ENCODE peak calls at places on chromosomes 2 and 18, in nine cellular contexts. One of them, this sample, is unnamed. For H3K9me3, the result is how much of the 10 kb centered on the place peaks cover.

GRCh38 chr18:63082661-63083531 is 236.7 kb downstream of the BCL2 start:
- DNase-seq in ovary: no peak
- DNase-seq in right lobe of liver: no peak
- DNase-seq in body of pancreas: no peak
- DNase-seq in CD4-positive, alpha-beta memory T cell: no peak
- DNase-seq in fibroblast of lung: peak
- DNase-seq in prostate gland: no peak
- DNase-seq in keratinocyte: no peak
- DNase-seq in gastrocnemius medialis: no peak
- DNase-seq in this sample: no peak

GRCh38 chr2:70331012-70331411 is 29.1 kb upstream of the FAM136A start:
- DNase-seq in ovary: no peak
- DNase-seq in right lobe of liver: no peak
- DNase-seq in body of pancreas: no peak
- DNase-seq in CD4-positive, alpha-beta memory T cell: no peak
- DNase-seq in fibroblast of lung: no peak
- DNase-seq in prostate gland: no peak
- DNase-seq in keratinocyte: no peak
- DNase-seq in gastrocnemius medialis: no peak
- DNase-seq in this sample: no peak

GRCh38 chr18:22342625-22343024 is 75.1 kb downstream of the CTAGE1 start:
- DNase-seq in ovary: no peak
- DNase-seq in right lobe of liver: no peak
- DNase-seq in body of pancreas: peak
- DNase-seq in CD4-positive, alpha-beta memory T cell: no peak
- DNase-seq in fibroblast of lung: peak
- DNase-seq in prostate gland: no peak
- DNase-seq in keratinocyte: peak
- DNase-seq in gastrocnemius medialis: no peak
- DNase-seq in this sample: no peak

GRCh38 chr2:105287692-105288091 is 41.8 kb downstream of the TGFBRAP1 start:
- DNase-seq in ovary: no peak
- DNase-seq in right lobe of liver: no peak
- DNase-seq in body of pancreas: peak
- DNase-seq in CD4-positive, alpha-beta memory T cell: peak
- DNase-seq in fibroblast of lung: peak
- DNase-seq in prostate gland: no peak
- DNase-seq in keratinocyte: no peak
- DNase-seq in gastrocnemius medialis: no peak
- DNase-seq in this sample: no peak

GRCh38 chr2:38239452-38239851 is 137.6 kb downstream of the ATL2 start:
- DNase-seq in ovary: no peak
- DNase-seq in right lobe of liver: no peak
- DNase-seq in body of pancreas: no peak
- DNase-seq in CD4-positive, alpha-beta memory T cell: no peak
- DNase-seq in fibroblast of lung: no peak
- DNase-seq in prostate gland: peak
- DNase-seq in keratinocyte: peak
- DNase-seq in gastrocnemius medialis: no peak
- DNase-seq in this sample: no peak

GRCh38 chr2:126656311-126657145 is 570 bp downstream of the GYPC start:
- DNase-seq in ovary: peak
- DNase-seq in right lobe of liver: no peak
- DNase-seq in body of pancreas: peak
- DNase-seq in CD4-positive, alpha-beta memory T cell: peak
- DNase-seq in fibroblast of lung: peak
- DNase-seq in prostate gland: no peak
- DNase-seq in keratinocyte: no peak
- DNase-seq in gastrocnemius medialis: no peak
- DNase-seq in this sample: no peak

GRCh38 chr2:200681731-200682130 is 95.9 kb downstream of the AOX1 start:
- DNase-seq in ovary: no peak
- DNase-seq in right lobe of liver: no peak
- DNase-seq in body of pancreas: no peak
- DNase-seq in CD4-positive, alpha-beta memory T cell: no peak
- DNase-seq in fibroblast of lung: peak
- DNase-seq in prostate gland: no peak
- DNase-seq in keratinocyte: no peak
- DNase-seq in gastrocnemius medialis: no peak
- DNase-seq in this sample: no peak

GRCh38 chr2:58967736-58968135 is 726.6 kb upstream of the FANCL start:
- DNase-seq in ovary: no peak
- DNase-seq in right lobe of liver: no peak
- DNase-seq in body of pancreas: peak
- DNase-seq in CD4-positive, alpha-beta memory T cell: no peak
- DNase-seq in fibroblast of lung: peak
- DNase-seq in prostate gland: no peak
- DNase-seq in keratinocyte: no peak
- DNase-seq in gastrocnemius medialis: no peak
- DNase-seq in this sample: no peak

GRCh38 chr2:232310189-232310588 is 68.4 kb upstream of the ALPP start:
- DNase-seq in ovary: no peak
- DNase-seq in right lobe of liver: no peak
- DNase-seq in body of pancreas: no peak
- DNase-seq in CD4-positive, alpha-beta memory T cell: no peak
- DNase-seq in fibroblast of lung: no peak
- DNase-seq in prostate gland: no peak
- DNase-seq in keratinocyte: no peak
- DNase-seq in gastrocnemius medialis: no peak
- DNase-seq in this sample: no peak

GRCh38 chr18:46883180-46883579 is 34.1 kb downstream of the PIAS2 start:
- DNase-seq in ovary: no peak
- DNase-seq in right lobe of liver: no peak
- DNase-seq in body of pancreas: no peak
- DNase-seq in CD4-positive, alpha-beta memory T cell: no peak
- DNase-seq in fibroblast of lung: no peak
- DNase-seq in prostate gland: no peak
- DNase-seq in keratinocyte: no peak
- DNase-seq in gastrocnemius medialis: no peak
- DNase-seq in this sample: no peak

GRCh38 chr18:46877329-46877987 is 39.8 kb downstream of the PIAS2 start:
- DNase-seq in ovary: no peak
- DNase-seq in right lobe of liver: no peak
- DNase-seq in body of pancreas: no peak
- DNase-seq in CD4-positive, alpha-beta memory T cell: no peak
- DNase-seq in fibroblast of lung: no peak
- DNase-seq in prostate gland: peak
- DNase-seq in keratinocyte: no peak
- DNase-seq in gastrocnemius medialis: no peak
- DNase-seq in this sample: no peak
- H3K9me3 ChIP-seq in ovary: under half
- H3K9me3 ChIP-seq in right lobe of liver: under half
- H3K9me3 ChIP-seq in body of pancreas: under half
- H3K9me3 ChIP-seq in CD4-positive, alpha-beta memory T cell: under half
- H3K9me3 ChIP-seq in fibroblast of lung: under half
- H3K9me3 ChIP-seq in prostate gland: under half
- H3K9me3 ChIP-seq in keratinocyte: under half
- H3K9me3 ChIP-seq in gastrocnemius medialis: under half
- H3K9me3 ChIP-seq in this sample: under half

GRCh38 chr2:2568411-2568810 is 237.3 kb upstream of the MYT1L start:
- DNase-seq in ovary: no peak
- DNase-seq in right lobe of liver: no peak
- DNase-seq in body of pancreas: no peak
- DNase-seq in CD4-positive, alpha-beta memory T cell: no peak
- DNase-seq in fibroblast of lung: no peak
- DNase-seq in prostate gland: no peak
- DNase-seq in keratinocyte: no peak
- DNase-seq in gastrocnemius medialis: no peak
- DNase-seq in this sample: no peak

GRCh38 chr2:2564300-2565085 is 233.4 kb upstream of the MYT1L start:
- DNase-seq in ovary: no peak
- DNase-seq in right lobe of liver: no peak
- DNase-seq in body of pancreas: no peak
- DNase-seq in CD4-positive, alpha-beta memory T cell: no peak
- DNase-seq in fibroblast of lung: no peak
- DNase-seq in prostate gland: no peak
- DNase-seq in keratinocyte: no peak
- DNase-seq in gastrocnemius medialis: no peak
- DNase-seq in this sample: no peak

GRCh38 chr2:2567776-2568175 is 236.7 kb upstream of the MYT1L start:
- DNase-seq in ovary: no peak
- DNase-seq in right lobe of liver: no peak
- DNase-seq in body of pancreas: no peak
- DNase-seq in CD4-positive, alpha-beta memory T cell: no peak
- DNase-seq in fibroblast of lung: no peak
- DNase-seq in prostate gland: no peak
- DNase-seq in keratinocyte: no peak
- DNase-seq in gastrocnemius medialis: no peak
- DNase-seq in this sample: no peak

GRCh38 chr2:2565671-2566070 is 234.6 kb upstream of the MYT1L start:
- DNase-seq in ovary: no peak
- DNase-seq in right lobe of liver: no peak
- DNase-seq in body of pancreas: no peak
- DNase-seq in CD4-positive, alpha-beta memory T cell: no peak
- DNase-seq in fibroblast of lung: no peak
- DNase-seq in prostate gland: no peak
- DNase-seq in keratinocyte: no peak
- DNase-seq in gastrocnemius medialis: no peak
- DNase-seq in this sample: no peak

DNA sequence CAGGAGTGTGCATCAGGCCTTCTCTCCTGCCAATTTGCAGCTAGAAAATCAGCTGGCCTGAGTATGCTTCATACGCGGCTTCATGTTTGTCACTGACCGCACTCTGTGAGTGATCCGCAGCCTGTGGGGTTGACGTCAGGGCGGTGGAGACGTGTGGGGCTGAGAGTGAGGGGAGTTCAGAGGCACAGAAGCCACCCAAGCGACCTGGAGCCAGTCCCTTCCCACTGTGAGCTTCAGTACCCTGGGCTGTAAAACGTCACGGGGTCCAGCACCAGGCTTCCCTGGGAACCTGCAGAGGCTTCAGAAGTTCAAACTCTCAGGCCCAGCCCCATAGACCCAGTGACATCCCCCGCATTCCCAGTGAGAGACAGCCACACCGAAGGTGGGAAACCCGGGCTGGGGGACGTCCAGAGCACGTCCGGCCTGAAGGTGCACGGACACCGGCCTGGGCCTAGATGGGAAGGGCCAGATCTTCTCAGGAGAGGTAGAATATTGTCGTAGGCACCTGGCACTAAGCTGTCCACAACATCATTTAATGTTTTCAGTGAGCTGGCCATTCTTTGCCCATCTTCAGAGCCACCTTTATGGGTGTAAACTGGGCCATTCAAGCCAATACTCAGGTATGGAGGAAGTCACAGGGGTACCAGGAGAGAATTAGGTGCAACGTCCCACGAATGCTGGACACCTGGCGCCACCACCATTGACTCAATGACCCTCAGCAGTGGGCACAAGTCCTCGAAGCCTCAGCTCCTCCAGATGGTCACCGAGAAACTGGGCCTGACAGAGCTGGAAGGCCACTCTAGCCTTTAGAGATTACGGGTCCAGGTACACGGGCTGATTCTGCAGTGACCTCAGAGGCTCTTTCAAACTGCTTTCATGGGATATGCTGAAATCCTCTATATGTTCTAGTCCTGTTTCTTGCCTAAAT is 235.6 kb upstream of the MYT1L start:
- DNase-seq in ovary: no peak
- DNase-seq in right lobe of liver: no peak
- DNase-seq in body of pancreas: no peak
- DNase-seq in CD4-positive, alpha-beta memory T cell: no peak
- DNase-seq in fibroblast of lung: no peak
- DNase-seq in prostate gland: no peak
- DNase-seq in keratinocyte: no peak
- DNase-seq in gastrocnemius medialis: no peak
- DNase-seq in this sample: no peak
- H3K9me3 ChIP-seq in ovary: under half
- H3K9me3 ChIP-seq in right lobe of liver: under half
- H3K9me3 ChIP-seq in body of pancreas: under half
- H3K9me3 ChIP-seq in CD4-positive, alpha-beta memory T cell: under half
- H3K9me3 ChIP-seq in fibroblast of lung: under half
- H3K9me3 ChIP-seq in prostate gland: under half
- H3K9me3 ChIP-seq in keratinocyte: under half
- H3K9me3 ChIP-seq in gastrocnemius medialis: under half
- H3K9me3 ChIP-seq in this sample: under half

GRCh38 chr18:13281406-13281805 is 62.8 kb downstream of the LDLRAD4 start:
- DNase-seq in ovary: no peak
- DNase-seq in right lobe of liver: peak
- DNase-seq in body of pancreas: no peak
- DNase-seq in CD4-positive, alpha-beta memory T cell: no peak
- DNase-seq in fibroblast of lung: no peak
- DNase-seq in prostate gland: no peak
- DNase-seq in keratinocyte: no peak
- DNase-seq in gastrocnemius medialis: no peak
- DNase-seq in this sample: no peak
- H3K9me3 ChIP-seq in ovary: under half
- H3K9me3 ChIP-seq in right lobe of liver: under half
- H3K9me3 ChIP-seq in body of pancreas: under half
- H3K9me3 ChIP-seq in CD4-positive, alpha-beta memory T cell: under half
- H3K9me3 ChIP-seq in fibroblast of lung: under half
- H3K9me3 ChIP-seq in prostate gland: under half
- H3K9me3 ChIP-seq in keratinocyte: under half
- H3K9me3 ChIP-seq in gastrocnemius medialis: under half
- H3K9me3 ChIP-seq in this sample: under half

GRCh38 chr2:240528406-240529040 is 29.3 kb downstream of the ANKMY1 start:
- DNase-seq in ovary: no peak
- DNase-seq in right lobe of liver: no peak
- DNase-seq in body of pancreas: no peak
- DNase-seq in CD4-positive, alpha-beta memory T cell: no peak
- DNase-seq in fibroblast of lung: no peak
- DNase-seq in prostate gland: no peak
- DNase-seq in keratinocyte: no peak
- DNase-seq in gastrocnemius medialis: no peak
- DNase-seq in this sample: no peak

GRCh38 chr2:240532032-240532775 is 25.6 kb downstream of the ANKMY1 start:
- DNase-seq in ovary: no peak
- DNase-seq in right lobe of liver: no peak
- DNase-seq in body of pancreas: no peak
- DNase-seq in CD4-positive, alpha-beta memory T cell: no peak
- DNase-seq in fibroblast of lung: no peak
- DNase-seq in prostate gland: no peak
- DNase-seq in keratinocyte: no peak
- DNase-seq in gastrocnemius medialis: no peak
- DNase-seq in this sample: no peak

GRCh38 chr2:240529344-240529999 is 28.3 kb downstream of the ANKMY1 start:
- DNase-seq in ovary: no peak
- DNase-seq in right lobe of liver: no peak
- DNase-seq in body of pancreas: no peak
- DNase-seq in CD4-positive, alpha-beta memory T cell: no peak
- DNase-seq in fibroblast of lung: no peak
- DNase-seq in prostate gland: no peak
- DNase-seq in keratinocyte: no peak
- DNase-seq in gastrocnemius medialis: no peak
- DNase-seq in this sample: no peak

GRCh38 chr2:240530181-240530580 is 27.6 kb downstream of the ANKMY1 start:
- DNase-seq in ovary: no peak
- DNase-seq in right lobe of liver: no peak
- DNase-seq in body of pancreas: no peak
- DNase-seq in CD4-positive, alpha-beta memory T cell: no peak
- DNase-seq in fibroblast of lung: no peak
- DNase-seq in prostate gland: no peak
- DNase-seq in keratinocyte: no peak
- DNase-seq in gastrocnemius medialis: no peak
- DNase-seq in this sample: no peak

DNA sequence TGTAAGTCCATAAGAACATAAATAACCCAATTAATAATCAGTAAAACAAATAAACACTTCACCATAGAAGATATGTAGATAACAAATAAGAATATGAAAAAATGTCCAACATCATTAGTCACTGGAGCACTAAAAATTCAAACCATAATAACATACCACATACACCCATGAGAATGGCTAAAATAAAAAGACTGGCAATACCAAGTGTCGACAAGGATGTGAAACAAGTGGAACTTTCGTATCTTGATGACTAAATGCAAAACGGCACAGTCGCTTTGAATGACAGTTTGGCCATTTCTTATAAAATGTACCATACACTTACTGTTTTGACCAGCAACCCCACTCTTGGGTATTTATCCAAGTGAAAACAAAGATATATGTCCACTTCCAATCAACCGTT is 26.8 kb downstream of the ANKMY1 start:
- DNase-seq in ovary: no peak
- DNase-seq in right lobe of liver: no peak
- DNase-seq in body of pancreas: no peak
- DNase-seq in CD4-positive, alpha-beta memory T cell: no peak
- DNase-seq in fibroblast of lung: no peak
- DNase-seq in prostate gland: no peak
- DNase-seq in keratinocyte: no peak
- DNase-seq in gastrocnemius medialis: no peak
- DNase-seq in this sample: no peak
- H3K9me3 ChIP-seq in ovary: under half
- H3K9me3 ChIP-seq in right lobe of liver: under half
- H3K9me3 ChIP-seq in body of pancreas: under half
- H3K9me3 ChIP-seq in CD4-positive, alpha-beta memory T cell: under half
- H3K9me3 ChIP-seq in fibroblast of lung: under half
- H3K9me3 ChIP-seq in prostate gland: under half
- H3K9me3 ChIP-seq in keratinocyte: under half
- H3K9me3 ChIP-seq in gastrocnemius medialis: under half
- H3K9me3 ChIP-seq in this sample: under half

This sample was measured in T-helper 17 cell.